ENCODE peak calls at places on chromosomes 4 and X, in nine cellular contexts. D, Y, W, U, P, M, S, E and C are unnamed samples.

GRCh38 chr4:87425711-87426110 is 3.3 kb downstream of the NUDT9 start:
- DNase-seq in D (no peak), Y (no peak), W (no peak), U (no peak), P (no peak), M (no peak), S (no peak), E (no peak), C (no peak)

GRCh38 chrX:16966745-16967144 is 20.3 kb downstream of the REPS2 start:
- DNase-seq in D (no peak), Y (no peak), W (no peak), U (no peak), P (no peak), M (no peak), S (no peak), E (no peak), C (peak)

GRCh38 chr4:40547446-40548132 is 82.1 kb downstream of the RBM47 start:
- DNase-seq in D (no peak), Y (no peak), W (no peak), U (no peak), P (no peak), M (no peak), S (no peak), E (no peak), C (no peak)

GRCh38 chrX:151680805-151681204 is 14.5 kb upstream of the PRRG3 start:
- DNase-seq in D (peak), Y (peak), W (no peak), U (peak), P (peak), M (peak), S (no peak), E (peak), C (peak)

GRCh38 chr4:73479323-73479722 is 2.2 kb upstream of the AFM start:
- DNase-seq in D (no peak), Y (no peak), W (no peak), U (no peak), P (no peak), M (no peak), S (no peak), E (no peak), C (no peak)

GRCh38 chr4:88219099-88219498 is 60.7 kb upstream of the ABCG2 start:
- DNase-seq in D (peak), Y (no peak), W (no peak), U (no peak), P (peak), M (no peak), S (no peak), E (no peak), C (peak)

GRCh38 chr4:82467442-82467841 is 37.1 kb downstream of the ENOPH1 start:
- DNase-seq in D (no peak), Y (no peak), W (no peak), U (no peak), P (no peak), M (no peak), S (no peak), E (no peak), C (peak)

GRCh38 chr4:93654276-93654675 is 174.3 kb upstream of the ATOH1 start:
- DNase-seq in D (no peak), Y (no peak), W (no peak), U (no peak), P (no peak), M (no peak), S (no peak), E (no peak), C (no peak)

GRCh38 chr4:187478292-187479205 is 517.0 kb upstream of the ZFP42 start:
- DNase-seq in D (no peak), Y (no peak), W (no peak), U (no peak), P (no peak), M (no peak), S (no peak), E (no peak), C (peak)

GRCh38 chr4:147481577-147482109 is 746 bp downstream of the EDNRA start:
- DNase-seq in D (peak), Y (no peak), W (no peak), U (no peak), P (no peak), M (no peak), S (no peak), E (no peak), C (peak)

GRCh38 chr4:99855677-99856076 is 38.5 kb downstream of the LAMTOR3 start:
- DNase-seq in D (no peak), Y (no peak), W (no peak), U (no peak), P (no peak), M (no peak), S (no peak), E (no peak), C (no peak)

GRCh38 chrX:153969125-153969903 is 2.3 kb downstream of the HCFC1 start:
- DNase-seq in D (no peak), Y (no peak), W (no peak), U (no peak), P (no peak), M (no peak), S (no peak), E (no peak), C (no peak)

GRCh38 chr4:46442963-46443362 is 53.0 kb upstream of the GABRA2 start:
- DNase-seq in D (no peak), Y (no peak), W (no peak), U (no peak), P (no peak), M (no peak), S (no peak), E (no peak), C (peak)

GRCh38 chrX:9430346-9430745 is 34.5 kb upstream of the TBL1X start:
- DNase-seq in D (no peak), Y (no peak), W (no peak), U (no peak), P (no peak), M (no peak), S (no peak), E (no peak), C (no peak)

GRCh38 chr4:86220137-86220536 is 139.7 kb downstream of the MAPK10 start:
- DNase-seq in D (no peak), Y (no peak), W (no peak), U (no peak), P (no peak), M (no peak), S (no peak), E (no peak), C (peak)

GRCh38 chrX:135345328-135345645 is 36.0 kb downstream of the ETDC start:
- DNase-seq in D (peak), Y (no peak), W (no peak), U (no peak), P (peak), M (no peak), S (no peak), E (no peak), C (peak)

GRCh38 chrX:39309018-39309620 is 507.9 kb downstream of the MID1IP1 start:
- DNase-seq in D (no peak), Y (no peak), W (no peak), U (peak), P (no peak), M (peak), S (no peak), E (peak), C (peak)

GRCh38 chrX:47078129-47079043 is at the start of gene RGN:
- DNase-seq in D (no peak), Y (no peak), W (no peak), U (no peak), P (no peak), M (no peak), S (no peak), E (no peak), C (no peak)

GRCh38 chr4:151833174-151833573 is 72.4 kb upstream of the GATB start:
- DNase-seq in D (no peak), Y (no peak), W (no peak), U (no peak), P (no peak), M (no peak), S (no peak), E (no peak), C (no peak)

GRCh38 chr4:185201983-185202962 is 1.5 kb downstream of the CFAP97 start:
- DNase-seq in D (no peak), Y (no peak), W (no peak), U (no peak), P (no peak), M (no peak), S (no peak), E (peak), C (peak)

GRCh38 chr4:105061136-105061696 is 85.5 kb upstream of the TET2 start:
- DNase-seq in D (no peak), Y (no peak), W (no peak), U (peak), P (no peak), M (peak), S (no peak), E (no peak), C (peak)

GRCh38 chrX:101291204-101291603 is at the start of gene TAF7L:
- DNase-seq in D (no peak), Y (no peak), W (no peak), U (no peak), P (no peak), M (no peak), S (no peak), E (no peak), C (peak)

GRCh38 chr4:24778427-24779225 is 16.7 kb upstream of the SOD3 start:
- DNase-seq in D (no peak), Y (no peak), W (no peak), U (no peak), P (no peak), M (no peak), S (no peak), E (no peak), C (peak)

GRCh38 chr4:62260256-62260655 is 1060.1 kb downstream of the ADGRL3 start:
- DNase-seq in D (no peak), Y (no peak), W (no peak), U (no peak), P (no peak), M (no peak), S (no peak), E (no peak), C (no peak)

GRCh38 chr4:123821861-123822260 is 425.3 kb downstream of the SPRY1 start:
- DNase-seq in D (no peak), Y (no peak), W (no peak), U (no peak), P (no peak), M (no peak), S (no peak), E (no peak), C (peak)

GRCh38 chr4:704198-704891 is 1.3 kb upstream of the PCGF3 start:
- DNase-seq in D (no peak), Y (no peak), W (no peak), U (no peak), P (no peak), M (no peak), S (no peak), E (no peak), C (no peak)

GRCh38 chr4:24372915-24373314 is 211.4 kb downstream of the DHX15 start:
- DNase-seq in D (no peak), Y (no peak), W (no peak), U (no peak), P (no peak), M (no peak), S (no peak), E (no peak), C (no peak)

GRCh38 chr4:38030023-38030422 is 69.8 kb downstream of the PTTG2 start:
- DNase-seq in D (no peak), Y (no peak), W (no peak), U (no peak), P (no peak), M (no peak), S (no peak), E (no peak), C (no peak)

GRCh38 chrX:116272328-116272727 is 101.8 kb downstream of the AGTR2 start:
- DNase-seq in D (no peak), Y (no peak), W (no peak), U (no peak), P (no peak), M (no peak), S (no peak), E (no peak), C (peak)

GRCh38 chr4:183256343-183256742 is 63.7 kb downstream of the CLDN22 start:
- DNase-seq in D (no peak), Y (no peak), W (no peak), U (no peak), P (no peak), M (no peak), S (no peak), E (no peak), C (peak)

GRCh38 chr4:147786031-147786430 is 54.1 kb downstream of the ARHGAP10 start:
- DNase-seq in D (no peak), Y (no peak), W (no peak), U (no peak), P (no peak), M (no peak), S (no peak), E (no peak), C (peak)

GRCh38 chr4:95095352-95095974 is 337.7 kb downstream of the BMPR1B start:
- DNase-seq in D (no peak), Y (no peak), W (no peak), U (no peak), P (peak), M (no peak), S (no peak), E (no peak), C (peak)

GRCh38 chrX:46407753-46408130 is 137.5 kb downstream of the ZNF674 start:
- DNase-seq in D (no peak), Y (no peak), W (no peak), U (no peak), P (no peak), M (no peak), S (no peak), E (no peak), C (peak)